ENCODE peak calls at places on chromosomes 1 and 21, in seven cellular contexts. One of them, this sample, is unnamed.

GRCh38 chr21:30268608-30269197 is 14.0 kb downstream of the KRTAP24-1 start:
- DNase-seq in stimulated activated CD8-positive, alpha-beta memory T cell treated with anti-CD3 and anti-CD28 coated beads, Interleukin-4, amount 100 ng/mL, for 1 hour: no peak
- DNase-seq in GM12865: peak
- DNase-seq in GM23338: peak
- DNase-seq in heart right ventricle: no peak
- DNase-seq in HTR-8/SVneo: no peak
- DNase-seq in RCC 7860: no peak
- DNase-seq in this sample: no peak

GRCh38 chr1:18829671-18830070 is 29.8 kb downstream of the TAS1R2 start:
- DNase-seq in stimulated activated CD8-positive, alpha-beta memory T cell treated with anti-CD3 and anti-CD28 coated beads, Interleukin-4, amount 100 ng/mL, for 1 hour: no peak
- DNase-seq in GM12865: no peak
- DNase-seq in GM23338: no peak
- DNase-seq in heart right ventricle: no peak
- DNase-seq in HTR-8/SVneo: no peak
- DNase-seq in RCC 7860: no peak
- DNase-seq in this sample: no peak

GRCh38 chr1:212328248-212328647 is 43.0 kb downstream of the PPP2R5A start:
- DNase-seq in stimulated activated CD8-positive, alpha-beta memory T cell treated with anti-CD3 and anti-CD28 coated beads, Interleukin-4, amount 100 ng/mL, for 1 hour: no peak
- DNase-seq in GM12865: no peak
- DNase-seq in GM23338: no peak
- DNase-seq in heart right ventricle: no peak
- DNase-seq in HTR-8/SVneo: no peak
- DNase-seq in RCC 7860: no peak
- DNase-seq in this sample: no peak

GRCh38 chr1:200240655-200241054 is 169.2 kb downstream of the ZNF281 start:
- DNase-seq in stimulated activated CD8-positive, alpha-beta memory T cell treated with anti-CD3 and anti-CD28 coated beads, Interleukin-4, amount 100 ng/mL, for 1 hour: no peak
- DNase-seq in GM12865: no peak
- DNase-seq in GM23338: no peak
- DNase-seq in heart right ventricle: peak
- DNase-seq in HTR-8/SVneo: no peak
- DNase-seq in RCC 7860: no peak
- DNase-seq in this sample: no peak

GRCh38 chr1:219443763-219444162 is 169.1 kb downstream of the ZC3H11B start:
- DNase-seq in stimulated activated CD8-positive, alpha-beta memory T cell treated with anti-CD3 and anti-CD28 coated beads, Interleukin-4, amount 100 ng/mL, for 1 hour: no peak
- DNase-seq in GM12865: no peak
- DNase-seq in GM23338: no peak
- DNase-seq in heart right ventricle: no peak
- DNase-seq in HTR-8/SVneo: no peak
- DNase-seq in RCC 7860: peak
- DNase-seq in this sample: no peak

GRCh38 chr1:19341201-19342076 is 29.3 kb downstream of the SLC66A1 start:
- DNase-seq in stimulated activated CD8-positive, alpha-beta memory T cell treated with anti-CD3 and anti-CD28 coated beads, Interleukin-4, amount 100 ng/mL, for 1 hour: peak
- DNase-seq in GM12865: peak
- DNase-seq in GM23338: peak
- DNase-seq in heart right ventricle: peak
- DNase-seq in HTR-8/SVneo: peak
- DNase-seq in RCC 7860: peak
- DNase-seq in this sample: peak

GRCh38 chr1:203440780-203441179 is 34.8 kb upstream of the PRELP start:
- DNase-seq in stimulated activated CD8-positive, alpha-beta memory T cell treated with anti-CD3 and anti-CD28 coated beads, Interleukin-4, amount 100 ng/mL, for 1 hour: no peak
- DNase-seq in GM12865: peak
- DNase-seq in GM23338: peak
- DNase-seq in heart right ventricle: peak
- DNase-seq in HTR-8/SVneo: peak
- DNase-seq in RCC 7860: peak
- DNase-seq in this sample: peak

GRCh38 chr1:112893288-112894009 is 62.5 kb downstream of the SLC16A1 start:
- DNase-seq in stimulated activated CD8-positive, alpha-beta memory T cell treated with anti-CD3 and anti-CD28 coated beads, Interleukin-4, amount 100 ng/mL, for 1 hour: no peak
- DNase-seq in GM12865: no peak
- DNase-seq in GM23338: no peak
- DNase-seq in heart right ventricle: no peak
- DNase-seq in HTR-8/SVneo: no peak
- DNase-seq in RCC 7860: no peak
- DNase-seq in this sample: no peak

GRCh38 chr1:15574741-15575140 is 10.1 kb downstream of the AGMAT start:
- DNase-seq in stimulated activated CD8-positive, alpha-beta memory T cell treated with anti-CD3 and anti-CD28 coated beads, Interleukin-4, amount 100 ng/mL, for 1 hour: no peak
- DNase-seq in GM12865: no peak
- DNase-seq in GM23338: no peak
- DNase-seq in heart right ventricle: peak
- DNase-seq in HTR-8/SVneo: no peak
- DNase-seq in RCC 7860: no peak
- DNase-seq in this sample: no peak

GRCh38 chr21:28298251-28298672 is 694.4 kb downstream of the LTN1 start:
- DNase-seq in stimulated activated CD8-positive, alpha-beta memory T cell treated with anti-CD3 and anti-CD28 coated beads, Interleukin-4, amount 100 ng/mL, for 1 hour: no peak
- DNase-seq in GM12865: no peak
- DNase-seq in GM23338: no peak
- DNase-seq in heart right ventricle: no peak
- DNase-seq in HTR-8/SVneo: no peak
- DNase-seq in RCC 7860: no peak
- DNase-seq in this sample: no peak